ENCODE peak calls at places on chromosomes 5 and 9, in ten cellular contexts. D is gastrocnemius medialis, K is uterus, N is heart left ventricle, S is sigmoid colon, T is adrenal gland, E is right lobe of liver, C is spleen, H is suprapubic skin, M is NB4. A is an unnamed sample.

GRCh38 chr9:77495834-77496671 is 152.1 kb downstream of the GNA14 start:
- DNase-seq in D (no peak), K (peak; percentile 40), N (no peak), S (peak; percentile 70), T (peak; percentile 70), E (no peak), C (no peak), H (no peak), M (no peak), A (no peak)

GRCh38 chr5:90807483-90807882 is 248.9 kb downstream of the ADGRV1 start:
- DNase-seq in D (no peak), K (no peak), N (no peak), S (no peak), T (no peak), E (no peak), C (no peak), H (no peak), M (no peak), A (no peak)

GRCh38 chr5:36719266-36719665 is 112.9 kb downstream of the SLC1A3 start:
- DNase-seq in D (no peak), K (no peak), N (no peak), S (no peak), T (no peak), E (no peak), C (no peak), H (no peak), M (no peak), A (no peak)

GRCh38 chr5:181221105-181221791 is 1.8 kb upstream of the TRIM41 start:
- DNase-seq in D (peak; percentile 10), K (no peak), N (no peak), S (no peak), T (no peak), E (no peak), C (peak; percentile 84), H (no peak), M (peak; percentile 84), A (no peak)

GRCh38 chr9:5442400-5443011 is 4.8 kb upstream of the PLGRKT start:
- DNase-seq in D (peak; percentile 49), K (no peak), N (no peak), S (no peak), T (peak; percentile 58), E (no peak), C (no peak), H (no peak), M (peak; percentile 81), A (no peak)

GRCh38 chr5:174596429-174596828 is 128.0 kb upstream of the MSX2 start:
- DNase-seq in D (no peak), K (no peak), N (no peak), S (no peak), T (no peak), E (no peak), C (no peak), H (no peak), M (no peak), A (no peak)

GRCh38 chr9:126173929-126174328 is 152.7 kb upstream of the MVB12B start:
- DNase-seq in D (no peak), K (no peak), N (no peak), S (no peak), T (no peak), E (no peak), C (peak; percentile 43), H (no peak), M (no peak), A (no peak)

GRCh38 chr9:71693607-71694006 is 74.7 kb downstream of the CEMIP2 start:
- DNase-seq in D (no peak), K (no peak), N (no peak), S (no peak), T (no peak), E (no peak), C (no peak), H (no peak), M (no peak), A (no peak)

GRCh38 chr9:88578486-88579362 is 43.7 kb downstream of the NXNL2 start:
- DNase-seq in D (peak; percentile 38), K (peak; percentile 79), N (peak; percentile 76), S (peak; percentile 89), T (peak; percentile 71), E (peak; percentile 87), C (peak; percentile 94), H (peak; percentile 85), M (peak; percentile 73), A (peak; percentile 64)

GRCh38 chr5:103389846-103390245 is 131.3 kb downstream of the MACIR start:
- DNase-seq in D (no peak), K (no peak), N (no peak), S (no peak), T (no peak), E (no peak), C (no peak), H (no peak), M (no peak), A (no peak)

GRCh38 chr9:77092536-77092935 is 73.1 kb downstream of the FOXB2 start:
- DNase-seq in D (no peak), K (no peak), N (no peak), S (no peak), T (no peak), E (no peak), C (no peak), H (no peak), M (peak; percentile 4), A (no peak)

GRCh38 chr9:15510789-15511575 is at the start of gene PSIP1:
- DNase-seq in D (peak; percentile 52), K (peak; percentile 72), N (peak; percentile 82), S (peak; percentile 81), T (peak; percentile 75), E (peak; percentile 83), C (peak; percentile 95), H (peak; percentile 76), M (peak; percentile 99), A (peak; percentile 55)
- TF ChIP-seq POLR2A in D (peak; percentile 36), K (peak; percentile 73), N (peak; percentile 65), S (no peak), T (peak; percentile 67), E (peak; percentile 70), C (peak; percentile 59), H (peak; percentile 26), M (peak; percentile 93), A (peak; percentile 74)

GRCh38 chr9:35488566-35489312 is 1.2 kb upstream of the RUSC2 start:
- DNase-seq in D (no peak), K (peak; percentile 21), N (no peak), S (no peak), T (no peak), E (no peak), C (no peak), H (no peak), M (no peak), A (no peak)

GRCh38 chr9:35489313-35490154 is at the start of gene RUSC2:
- DNase-seq in D (peak; percentile 88), K (peak; percentile 85), N (peak; percentile 91), S (peak; percentile 94), T (peak; percentile 89), E (peak; percentile 86), C (peak; percentile 88), H (peak; percentile 90), M (peak; percentile 67), A (peak; percentile 26)

GRCh38 chr9:35488019-35488418 is 1.9 kb upstream of the RUSC2 start:
- DNase-seq in D (no peak), K (peak; percentile 39), N (no peak), S (no peak), T (no peak), E (no peak), C (no peak), H (no peak), M (no peak), A (no peak)

GRCh38 chr9:35490155-35490909 is 421 bp downstream of the RUSC2 start:
- DNase-seq in D (peak; percentile 51), K (peak; percentile 62), N (peak; percentile 38), S (peak; percentile 72), T (peak; percentile 39), E (peak; percentile 59), C (peak; percentile 82), H (peak; percentile 74), M (no peak), A (no peak)

DNA sequence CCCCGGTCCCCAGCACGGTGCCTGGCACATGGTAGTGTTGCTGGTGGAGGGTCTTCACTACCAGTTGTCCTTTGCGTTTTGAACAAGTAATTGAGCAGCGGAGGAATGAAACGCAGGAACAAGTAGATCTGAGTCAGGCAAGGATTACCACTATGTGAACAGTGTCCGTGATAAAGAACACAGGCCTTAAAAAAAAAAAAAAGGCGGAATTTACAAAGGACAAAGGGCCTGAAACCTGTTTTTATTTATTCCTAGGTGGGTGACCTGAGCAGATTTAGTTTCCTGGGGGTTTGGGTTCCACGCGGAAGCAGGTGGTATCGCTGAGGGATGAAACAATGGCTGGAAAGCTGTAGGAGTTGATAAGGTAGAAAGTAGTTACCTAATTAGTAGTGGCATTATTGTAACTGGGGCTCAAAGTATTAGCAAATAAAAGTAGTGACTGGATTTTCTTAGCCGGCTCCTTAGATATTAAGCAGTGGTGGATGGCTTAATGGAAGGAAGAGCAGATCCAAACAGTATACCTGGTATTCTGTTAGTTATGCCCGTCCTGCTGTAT is 1.1 kb downstream of the RUSC2 start:
- DNase-seq in D (no peak), K (no peak), N (no peak), S (no peak), T (no peak), E (no peak), C (no peak), H (no peak), M (no peak), A (no peak)
- TF ChIP-seq POLR2A in D (no peak), K (no peak), N (no peak), S (no peak), T (peak; percentile 43), E (no peak), C (no peak), H (no peak), M (no peak), A (no peak)

DNA sequence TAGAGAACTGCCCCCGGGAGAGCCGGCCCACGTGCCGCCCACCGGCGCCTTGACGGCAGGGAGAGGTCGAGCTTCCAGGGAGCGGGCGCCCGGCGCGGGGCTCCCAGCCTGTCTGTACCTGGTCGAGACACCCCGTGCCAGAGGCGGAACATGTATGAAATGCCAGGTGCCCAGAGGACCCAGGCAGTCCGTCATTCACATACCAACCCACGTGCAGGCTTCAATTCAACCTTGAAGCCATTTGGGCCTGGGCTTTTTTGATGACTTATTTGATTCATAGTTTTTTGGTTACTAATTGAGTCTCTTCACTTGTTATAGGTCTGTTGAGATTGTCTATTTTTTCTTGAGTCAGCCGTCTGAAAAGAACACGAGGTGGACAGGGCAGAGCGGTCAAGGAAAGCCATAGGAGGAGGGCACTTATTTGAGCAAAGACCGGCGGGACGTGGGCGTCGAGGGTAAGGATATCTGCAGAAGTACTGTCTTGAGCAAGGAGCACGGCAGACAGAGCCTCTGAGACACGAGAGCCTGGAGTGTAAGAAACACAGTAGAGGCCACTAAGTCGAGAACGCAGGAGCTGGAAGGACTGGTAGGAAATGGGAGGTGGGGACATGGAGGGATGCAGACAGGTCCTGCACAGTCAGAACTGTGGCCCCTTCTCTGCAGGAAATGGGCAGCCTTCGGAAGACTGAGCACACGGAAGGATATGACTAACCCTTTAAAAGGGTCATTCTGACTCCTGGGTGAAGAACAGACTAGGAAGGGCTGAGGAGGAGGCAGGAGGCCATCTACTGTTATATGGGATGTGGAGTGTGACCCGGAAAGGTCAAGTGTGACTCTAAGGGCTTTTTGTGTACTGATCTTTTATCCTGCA is 1.2 kb upstream of the CAMSAP1 start:
- DNase-seq in D (no peak), K (no peak), N (no peak), S (peak; percentile 71), T (no peak), E (no peak), C (peak; percentile 70), H (no peak), M (no peak), A (no peak)
- TF ChIP-seq POLR2A in D (no peak), K (no peak), N (no peak), S (no peak), T (no peak), E (no peak), C (no peak), H (no peak), M (no peak), A (no peak)

GRCh38 chr5:54985301-54986268 is at the start of gene ESM1:
- DNase-seq in D (no peak), K (no peak), N (no peak), S (no peak), T (no peak), E (peak; percentile 32), C (peak; percentile 56), H (no peak), M (no peak), A (no peak)
- TF ChIP-seq POLR2A in D (no peak), K (no peak), N (no peak), S (no peak), T (no peak), E (no peak), C (no peak), H (no peak), M (no peak), A (no peak)

A was measured in GM12891.